ENCODE peak calls at places on chromosome 16, in seven cellular contexts. L is T-helper 1 cell; Q is DND-41; W is CD4-positive, alpha-beta memory T cell; C is lung; B is CD8-positive, alpha-beta T cell; U is left ventricle myocardium inferior. E is an unnamed sample.

GRCh38 chr16:23858496-23859062 is 22.8 kb downstream of the PRKCB start:
- DNase-seq in L (no peak), B (no peak), W (no peak), U (no peak), Q (no peak), C (no peak), E (peak; percentile 83)

GRCh38 chr16:57137043-57137442 is 44.7 kb downstream of the CPNE2 start:
- DNase-seq in U (no peak), Q (no peak), L (no peak), W (no peak), C (no peak), B (no peak), E (no peak)

GRCh38 chr16:70253291-70254094 is 1.8 kb upstream of the EXOSC6 start:
- DNase-seq in W (peak; percentile 24), C (no peak), Q (peak; percentile 32), U (no peak), L (no peak), B (no peak), E (peak; percentile 52)

GRCh38 chr16:21158208-21159110 is at the start of gene LDAF1:
- DNase-seq in U (peak; percentile 89), B (peak; percentile 86), C (peak; percentile 82), Q (peak; percentile 86), W (peak; percentile 72), L (peak; percentile 61), E (peak; percentile 68)

GRCh38 chr16:56415849-56416248 is 9.5 kb downstream of the AMFR start:
- DNase-seq in U (no peak), L (no peak), Q (no peak), C (no peak), B (no peak), W (no peak), E (no peak)

GRCh38 chr16:81204794-81205680 is 33.5 kb upstream of the BCO1 start:
- DNase-seq in L (no peak), Q (peak; percentile 17), B (peak; percentile 51), W (peak; percentile 10), U (no peak), C (no peak), E (no peak)

GRCh38 chr16:70717817-70718216 is 32.0 kb upstream of the MTSS2 start:
- DNase-seq in U (no peak), C (no peak), W (no peak), B (no peak), Q (no peak), L (no peak), E (no peak)

GRCh38 chr16:19374402-19374801 is 43.3 kb upstream of the TMC5 start:
- DNase-seq in B (no peak), C (no peak), W (no peak), Q (no peak), L (no peak), U (no peak), E (no peak)

GRCh38 chr16:75116081-75116910 is at the start of gene LDHD:
- DNase-seq in L (no peak), U (peak; percentile 83), C (peak; percentile 86), B (no peak), W (no peak), Q (no peak), E (peak; percentile 67)

E was measured in CD14-positive monocyte.